ENCODE peak calls at places on chromosomes 5 and 9, in five cellular contexts. T is activated naive CD4-positive, alpha-beta T cell; O is cardiac fibroblast; D is HT1080; K is activated CD4-positive, alpha-beta T cell treated with anti-CD3 and anti-CD28 coated beads for 36 hours. A is an unnamed sample.

GRCh38 chr5:172731286-172732073 is 39.5 kb downstream of the DUSP1 start:
- DNase-seq in T (no peak), O (no peak), D (peak), K (no peak), A (no peak)

GRCh38 chr9:107345327-107345726 is 62.2 kb downstream of the RAD23B start:
- DNase-seq in T (no peak), D (no peak), K (no peak), O (peak), A (no peak)

GRCh38 chr9:4424891-4425290 is 65.4 kb upstream of the SLC1A1 start:
- DNase-seq in D (no peak), K (no peak), T (no peak), O (peak), A (no peak)

GRCh38 chr9:17936365-17936764 is 357.5 kb downstream of the SH3GL2 start:
- DNase-seq in O (no peak), K (no peak), D (no peak), T (no peak), A (no peak)

GRCh38 chr5:139682016-139682975 is 34.1 kb downstream of the CXXC5 start:
- DNase-seq in D (no peak), T (no peak), O (no peak), K (no peak), A (no peak)

GRCh38 chr5:181221105-181221791 is 1.8 kb upstream of the TRIM41 start:
- DNase-seq in K (peak), T (no peak), D (no peak), O (no peak), A (no peak)

GRCh38 chr9:88590558-88591146 is 55.7 kb downstream of the NXNL2 start:
- DNase-seq in T (no peak), K (peak), O (no peak), D (peak), A (no peak)

GRCh38 chr5:151812757-151813309 is 41.1 kb downstream of the G3BP1 start:
- DNase-seq in D (no peak), T (no peak), O (peak), K (no peak), A (no peak)

GRCh38 chr9:22111176-22111870 is 102.2 kb upstream of the CDKN2B start:
- DNase-seq in D (no peak), T (no peak), K (no peak), O (no peak), A (no peak)

GRCh38 chr5:73298251-73299016 is 125.4 kb downstream of the TMEM174 start:
- DNase-seq in T (no peak), O (no peak), K (no peak), D (no peak), A (no peak)

GRCh38 chr9:89372230-89372816 is 54.0 kb downstream of the SECISBP2 start:
- DNase-seq in T (no peak), K (peak), D (peak), O (no peak), A (no peak)

GRCh38 chr9:105656131-105656921 is 5.9 kb upstream of the TAL2 start:
- DNase-seq in K (peak), O (no peak), D (no peak), T (no peak), A (no peak)

GRCh38 chr5:33894566-33894965 is 2.8 kb upstream of the ADAMTS12 start:
- DNase-seq in T (no peak), K (no peak), D (peak), O (peak), A (no peak)

GRCh38 chr5:96293966-96294886 is 138.8 kb downstream of the PCSK1 start:
- DNase-seq in K (no peak), D (peak), O (peak), T (no peak), A (no peak)

GRCh38 chr5:89703799-89704198 is 705.8 kb downstream of the CETN3 start:
- DNase-seq in O (peak), T (no peak), D (no peak), K (no peak), A (no peak)

GRCh38 chr5:32231929-32232328 is 57.8 kb upstream of the GOLPH3 start:
- DNase-seq in K (no peak), T (no peak), D (no peak), O (no peak), A (no peak)

GRCh38 chr9:16074962-16075361 is 522.1 kb downstream of the CCDC171 start:
- DNase-seq in D (no peak), K (no peak), T (no peak), O (peak), A (no peak)

GRCh38 chr5:145245354-145245753 is 589.8 kb downstream of the PRELID2 start:
- DNase-seq in O (peak), K (no peak), T (no peak), D (no peak), A (no peak)

GRCh38 chr5:148794729-148795590 is 31.5 kb upstream of the ADRB2 start:
- DNase-seq in T (no peak), O (peak), K (no peak), D (peak), A (no peak)

GRCh38 chr5:95969646-95970358 is 8.2 kb upstream of the ELL2 start:
- DNase-seq in K (no peak), T (no peak), D (no peak), O (peak), A (no peak)

GRCh38 chr5:61132559-61132958 is 29.7 kb downstream of the SMIM15 start:
- DNase-seq in D (peak), K (no peak), T (no peak), O (peak), A (no peak)

GRCh38 chr5:76081811-76082783 is 1.1 kb upstream of the SV2C start:
- DNase-seq in O (no peak), K (peak), D (no peak), T (no peak), A (no peak)

GRCh38 chr9:27125936-27126335 is 16.9 kb downstream of the TEK start:
- DNase-seq in O (peak), T (no peak), K (no peak), D (no peak), A (no peak)

GRCh38 chr5:11981986-11982385 is 77.7 kb upstream of the CTNND2 start:
- DNase-seq in K (no peak), D (peak), O (no peak), T (no peak), A (no peak)

GRCh38 chr9:133089271-133089671 is 27.5 kb downstream of the CEL start:
- DNase-seq in T (no peak), K (no peak), O (no peak), D (no peak), A (no peak)

GRCh38 chr5:6176294-6176693 is 202.1 kb downstream of the MED10 start:
- DNase-seq in T (no peak), K (no peak), D (no peak), O (no peak), A (no peak)

A was measured in central memory CD8-positive, alpha-beta T cell.